ENCODE peak calls at places on chromosomes 11 and 22, in seven cellular contexts. P, O, C, Y, H, D and A are unnamed samples.

GRCh38 chr11:1892116-1892515 is 421 bp upstream of the PRR33 start:
- DNase-seq in Y (peak; percentile 53), P (no peak), C (no peak), H (no peak), D (no peak), O (no peak), A (no peak)

GRCh38 chr22:43005106-43005505 is 9.8 kb downstream of the PACSIN2 start:
- DNase-seq in D (no peak), P (no peak), Y (no peak), O (no peak), H (no peak), C (no peak), A (no peak)

GRCh38 chr11:123640677-123641494 is 13.5 kb downstream of the SCN3B start:
- DNase-seq in D (peak; percentile 71), P (peak; percentile 90), H (no peak), Y (peak; percentile 29), C (peak; percentile 25), O (no peak), A (no peak)

GRCh38 chr22:32852346-32853251 is 51.1 kb downstream of the TIMP3 start:
- DNase-seq in P (no peak), O (no peak), Y (peak; percentile 76), H (no peak), D (no peak), C (peak; percentile 76), A (no peak)

GRCh38 chr22:49462795-49463194 is 364.9 kb downstream of the BRD1 start:
- DNase-seq in H (no peak), D (no peak), C (no peak), O (no peak), P (peak; percentile 44), Y (no peak), A (no peak)

GRCh38 chr11:117573326-117573725 is 223.7 kb downstream of the DSCAML1 start:
- DNase-seq in C (no peak), H (no peak), D (no peak), Y (no peak), P (no peak), O (no peak), A (no peak)

GRCh38 chr11:125990244-125990643 is 44.4 kb downstream of the VSIG10L2 start:
- DNase-seq in C (no peak), Y (no peak), O (no peak), P (no peak), H (peak; percentile 82), D (no peak), A (no peak)

GRCh38 chr11:43573233-43573632 is 107.3 kb upstream of the HSD17B12 start:
- DNase-seq in H (no peak), O (no peak), P (peak; percentile 84), D (peak; percentile 79), C (no peak), Y (no peak), A (no peak)

GRCh38 chr11:9219572-9219971 is 45.6 kb downstream of the DENND5A start:
- DNase-seq in C (no peak), P (peak; percentile 8), O (no peak), Y (no peak), D (no peak), H (peak; percentile 94), A (no peak)

GRCh38 chr11:111586305-111586915 is 15.8 kb upstream of the SIK2 start:
- DNase-seq in H (peak; percentile 40), Y (no peak), C (no peak), D (peak; percentile 57), O (peak; percentile 22), P (no peak), A (no peak)

GRCh38 chr11:32870676-32871075 is 21.9 kb upstream of the QSER1 start:
- DNase-seq in H (no peak), C (no peak), P (peak; percentile 88), Y (peak; percentile 17), D (peak; percentile 44), O (no peak), A (no peak)

GRCh38 chr11:122758974-122759373 is 79.3 kb upstream of the CRTAM start:
- DNase-seq in Y (no peak), P (no peak), O (no peak), D (no peak), C (no peak), H (peak; percentile 79), A (no peak)

GRCh38 chr11:81220166-81220895 is 1513.3 kb downstream of the FAM181B start:
- DNase-seq in H (no peak), D (no peak), C (no peak), O (no peak), Y (no peak), P (no peak), A (no peak)

GRCh38 chr22:27132896-27133500 is 475.6 kb downstream of the MIAT start:
- DNase-seq in P (no peak), D (no peak), O (no peak), C (no peak), H (no peak), Y (no peak), A (no peak)

GRCh38 chr11:11607772-11608171 is 14.0 kb downstream of the GALNT18 start:
- DNase-seq in Y (no peak), H (no peak), C (no peak), O (no peak), P (no peak), D (no peak), A (no peak)

GRCh38 chr11:34302046-34302921 is 55.5 kb downstream of the ABTB2 start:
- DNase-seq in H (peak; percentile 100), D (no peak), P (peak; percentile 76), O (no peak), Y (no peak), C (no peak), A (no peak)

GRCh38 chr22:39545310-39546063 is 12.9 kb upstream of the RPS19BP1 start:
- DNase-seq in O (peak; percentile 73), Y (peak; percentile 56), H (peak; percentile 26), D (peak; percentile 88), C (no peak), P (peak; percentile 95), A (no peak)

GRCh38 chr22:48242461-48242864 is 1480.0 kb downstream of the TBC1D22A start:
- DNase-seq in H (no peak), Y (no peak), O (no peak), C (no peak), P (no peak), D (no peak), A (no peak)

GRCh38 chr22:47595122-47595521 is 832.7 kb downstream of the TBC1D22A start:
- DNase-seq in H (no peak), Y (no peak), O (no peak), C (no peak), P (no peak), D (no peak), A (no peak)

GRCh38 chr22:19788661-19789225 is 28.2 kb downstream of the TBX1 start:
- DNase-seq in C (no peak), H (no peak), O (no peak), P (no peak), Y (no peak), D (no peak), A (no peak)

GRCh38 chr11:9838229-9838628 is 174.4 kb downstream of the SWAP70 start:
- DNase-seq in O (no peak), P (no peak), D (no peak), C (no peak), Y (no peak), H (peak; percentile 36), A (no peak)

GRCh38 chr11:2142762-2143202 is 3.6 kb upstream of the IGF2 start:
- DNase-seq in H (peak; percentile 12), D (no peak), Y (no peak), C (no peak), P (no peak), O (no peak), A (no peak)

GRCh38 chr11:86931965-86932332 is 23.2 kb downstream of the FZD4 start:
- DNase-seq in D (no peak), H (peak; percentile 67), Y (no peak), C (peak; percentile 26), O (no peak), P (no peak), A (no peak)

GRCh38 chr11:124605719-124606118 is 5.5 kb upstream of the PANX3 start:
- DNase-seq in O (no peak), D (no peak), Y (no peak), H (no peak), C (no peak), P (no peak), A (no peak)

GRCh38 chr11:121300972-121301699 is 8.6 kb downstream of the SC5D start:
- DNase-seq in Y (no peak), D (no peak), O (no peak), H (no peak), P (no peak), C (no peak), A (no peak)

GRCh38 chr11:119362741-119363080 is 16.2 kb upstream of the MFRP start:
- DNase-seq in D (no peak), P (peak; percentile 45), O (no peak), Y (no peak), H (no peak), C (no peak), A (no peak)
- H3K27ac ChIP-seq in D (no peak overlapping the region), P (no peak overlapping the region), O (no peak overlapping the region), Y (peak overlapping the region; percentile 94), H (no peak overlapping the region), C (peak overlapping the region; percentile 82), A (peak overlapping the region; percentile 66)

GRCh38 chr11:73389902-73390301 is 13.7 kb downstream of the RELT start:
- DNase-seq in H (no peak), D (no peak), O (no peak), P (no peak), C (no peak), Y (no peak), A (no peak)
- H3K27ac ChIP-seq in H (no peak overlapping the region), D (no peak overlapping the region), O (no peak overlapping the region), P (no peak overlapping the region), C (no peak overlapping the region), Y (no peak overlapping the region), A (no peak overlapping the region)

GRCh38 chr22:37101311-37102063 is 8.0 kb downstream of the TMPRSS6 start:
- DNase-seq in H (no peak), C (no peak), D (no peak), O (no peak), P (no peak), Y (no peak), A (no peak)
- H3K27ac ChIP-seq in H (no peak overlapping the region), C (no peak overlapping the region), D (no peak overlapping the region), O (no peak overlapping the region), P (no peak overlapping the region), Y (no peak overlapping the region), A (no peak overlapping the region)

GRCh38 chr11:12997168-12997567 is 11.9 kb upstream of the RASSF10 start:
- DNase-seq in Y (no peak), P (no peak), D (no peak), H (no peak), O (no peak), C (no peak), A (no peak)

GRCh38 chr11:12998336-12998735 is 10.8 kb upstream of the RASSF10 start:
- DNase-seq in O (no peak), H (no peak), C (no peak), Y (no peak), D (no peak), P (no peak), A (no peak)

GRCh38 chr11:13000116-13000515 is 9.0 kb upstream of the RASSF10 start:
- DNase-seq in D (no peak), P (no peak), O (no peak), H (no peak), C (no peak), Y (no peak), A (no peak)

GRCh38 chr11:13003726-13004493 is 5.2 kb upstream of the RASSF10 start:
- DNase-seq in Y (no peak), C (no peak), D (peak; percentile 58), H (peak; percentile 94), P (no peak), O (no peak), A (no peak)

GRCh38 chr11:13000721-13001120 is 8.4 kb upstream of the RASSF10 start:
- DNase-seq in O (no peak), D (no peak), C (no peak), H (peak; percentile 36), P (no peak), Y (no peak), A (no peak)
- H3K27ac ChIP-seq in O (no peak overlapping the region), D (no peak overlapping the region), C (no peak overlapping the region), H (no peak overlapping the region), P (no peak overlapping the region), Y (no peak overlapping the region), A (peak overlapping the region; percentile 65)

GRCh38 chr11:62014158-62014476 is 46.7 kb upstream of the FTH1 start:
- DNase-seq in Y (no peak), D (no peak), O (no peak), H (no peak), C (no peak), P (no peak), A (no peak)
- H3K27ac ChIP-seq in Y (no peak overlapping the region), D (no peak overlapping the region), O (no peak overlapping the region), H (no peak overlapping the region), C (no peak overlapping the region), P (no peak overlapping the region), A (no peak overlapping the region)